ENCODE peak calls at places on chromosomes 5 and 9, in ten cellular contexts. J, G, D, X, B, O, A, T, M and U are unnamed samples.

GRCh38 chr5:172800088-172800551 is 29.1 kb upstream of the DUSP1 start:
- DNase-seq in J (no peak), G (no peak), D (no peak), X (peak; percentile 67), B (peak; percentile 82), O (peak; percentile 96), A (peak; percentile 53), T (no peak), M (peak; percentile 24), U (peak; percentile 84)

GRCh38 chr9:84327184-84327583 is 13.4 kb downstream of the SLC28A3 start:
- DNase-seq in J (no peak), G (no peak), D (no peak), X (no peak), B (no peak), O (no peak), A (no peak), T (no peak), M (no peak), U (no peak)

GRCh38 chr5:169374761-169375160 is 73.8 kb upstream of the SLIT3 start:
- DNase-seq in J (no peak), G (no peak), D (no peak), X (no peak), B (no peak), O (no peak), A (no peak), T (no peak), M (no peak), U (no peak)

GRCh38 chr9:85610074-85610855 is 131.5 kb downstream of the AGTPBP1 start:
- DNase-seq in J (peak; percentile 78), G (no peak), D (peak; percentile 33), X (no peak), B (peak; percentile 65), O (peak; percentile 69), A (no peak), T (peak; percentile 49), M (peak; percentile 37), U (no peak)

GRCh38 chr9:77712533-77713130 is 64.5 kb upstream of the GNA14 start:
- DNase-seq in J (no peak), G (no peak), D (no peak), X (no peak), B (peak; percentile 46), O (peak; percentile 93), A (no peak), T (no peak), M (no peak), U (no peak)

GRCh38 chr9:105198023-105198422 is 46.4 kb upstream of the SLC44A1 start:
- DNase-seq in J (no peak), G (no peak), D (no peak), X (no peak), B (no peak), O (no peak), A (no peak), T (no peak), M (no peak), U (no peak)

GRCh38 chr9:98973546-98973921 is 29.8 kb downstream of the COL15A1 start:
- DNase-seq in J (no peak), G (peak; percentile 67), D (peak; percentile 50), X (peak; percentile 63), B (no peak), O (no peak), A (peak; percentile 68), T (no peak), M (no peak), U (no peak)

GRCh38 chr5:10913846-10914245 is 152.8 kb upstream of the DAP start:
- DNase-seq in J (no peak), G (no peak), D (no peak), X (no peak), B (peak; percentile 75), O (peak; percentile 88), A (no peak), T (peak; percentile 2), M (no peak), U (no peak)

GRCh38 chr5:27311544-27311943 is 273.2 kb upstream of the CDH9 start:
- DNase-seq in J (no peak), G (no peak), D (no peak), X (no peak), B (no peak), O (no peak), A (no peak), T (no peak), M (no peak), U (no peak)

GRCh38 chr9:107782381-107782780 is 292.8 kb upstream of the KLF4 start:
- DNase-seq in J (no peak), G (no peak), D (no peak), X (no peak), B (peak; percentile 12), O (peak; percentile 60), A (no peak), T (no peak), M (no peak), U (no peak)

GRCh38 chr5:37272564-37272963 is 23.4 kb upstream of the CPLANE1 start:
- DNase-seq in J (no peak), G (no peak), D (no peak), X (no peak), B (peak; percentile 33), O (peak; percentile 37), A (no peak), T (no peak), M (no peak), U (peak; percentile 75)